ENCODE peak calls at places on chromosomes 1 and 21, in seven cellular contexts. One of them, this sample, is unnamed.

GRCh38 chr1:198763298-198763714 is 124.5 kb downstream of the PTPRC start:
- DNase-seq in transverse colon: no peak
- DNase-seq in K562: no peak
- DNase-seq in stomach: no peak
- DNase-seq in A549: no peak
- DNase-seq in spleen: no peak
- DNase-seq in HCT116: peak
- DNase-seq in this sample: no peak

GRCh38 chr21:26835027-26835713 is 10.0 kb downstream of the ADAMTS1 start:
- DNase-seq in HCT116: no peak
- DNase-seq in transverse colon: no peak
- DNase-seq in A549: no peak
- DNase-seq in spleen: no peak
- DNase-seq in stomach: no peak
- DNase-seq in K562: no peak
- DNase-seq in this sample: no peak

GRCh38 chr1:220528049-220528678 is at the start of gene MARK1:
- DNase-seq in HCT116: no peak
- DNase-seq in spleen: peak
- DNase-seq in A549: peak
- DNase-seq in stomach: peak
- DNase-seq in K562: peak
- DNase-seq in transverse colon: peak
- DNase-seq in this sample: peak

GRCh38 chr1:239421810-239422209 is 35.4 kb downstream of the CHRM3 start:
- DNase-seq in transverse colon: no peak
- DNase-seq in spleen: no peak
- DNase-seq in K562: no peak
- DNase-seq in stomach: no peak
- DNase-seq in HCT116: no peak
- DNase-seq in A549: no peak
- DNase-seq in this sample: no peak

GRCh38 chr1:100290291-100290690 is 24.3 kb downstream of the RTCA start:
- DNase-seq in transverse colon: no peak
- DNase-seq in stomach: no peak
- DNase-seq in A549: no peak
- DNase-seq in K562: no peak
- DNase-seq in HCT116: no peak
- DNase-seq in spleen: no peak
- DNase-seq in this sample: no peak

GRCh38 chr1:12161662-12162458 is 4.9 kb upstream of the TNFRSF1B start:
- DNase-seq in K562: peak
- DNase-seq in stomach: peak
- DNase-seq in HCT116: peak
- DNase-seq in transverse colon: peak
- DNase-seq in A549: peak
- DNase-seq in spleen: peak
- DNase-seq in this sample: peak

GRCh38 chr1:19484338-19484792 is 974 bp downstream of the CAPZB start:
- DNase-seq in stomach: no peak
- DNase-seq in spleen: peak
- DNase-seq in A549: no peak
- DNase-seq in K562: no peak
- DNase-seq in transverse colon: no peak
- DNase-seq in HCT116: no peak
- DNase-seq in this sample: no peak

GRCh38 chr1:218351617-218352438 is 6.7 kb downstream of the TGFB2 start:
- DNase-seq in A549: no peak
- DNase-seq in spleen: peak
- DNase-seq in stomach: no peak
- DNase-seq in HCT116: no peak
- DNase-seq in K562: no peak
- DNase-seq in transverse colon: no peak
- DNase-seq in this sample: no peak

GRCh38 chr1:235597867-235598553 is 51.6 kb downstream of the GNG4 start:
- DNase-seq in HCT116: peak
- DNase-seq in A549: peak
- DNase-seq in K562: peak
- DNase-seq in transverse colon: no peak
- DNase-seq in spleen: peak
- DNase-seq in stomach: no peak
- DNase-seq in this sample: no peak

GRCh38 chr1:221741971-221742554 is at the start of gene DUSP10:
- DNase-seq in transverse colon: peak
- DNase-seq in HCT116: peak
- DNase-seq in stomach: peak
- DNase-seq in spleen: peak
- DNase-seq in A549: peak
- DNase-seq in K562: peak
- DNase-seq in this sample: peak

GRCh38 chr1:221742555-221743415 is 896 bp upstream of the DUSP10 start:
- DNase-seq in spleen: peak
- DNase-seq in HCT116: peak
- DNase-seq in K562: peak
- DNase-seq in A549: peak
- DNase-seq in transverse colon: peak
- DNase-seq in stomach: peak
- DNase-seq in this sample: peak

GRCh38 chr1:221741364-221741970 is 422 bp downstream of the DUSP10 start:
- DNase-seq in K562: peak
- DNase-seq in stomach: no peak
- DNase-seq in transverse colon: peak
- DNase-seq in HCT116: no peak
- DNase-seq in A549: peak
- DNase-seq in spleen: peak
- DNase-seq in this sample: peak

GRCh38 chr1:221740941-221741363 is 937 bp downstream of the DUSP10 start:
- DNase-seq in transverse colon: peak
- DNase-seq in A549: no peak
- DNase-seq in spleen: peak
- DNase-seq in K562: no peak
- DNase-seq in HCT116: no peak
- DNase-seq in stomach: no peak
- DNase-seq in this sample: no peak

DNA sequence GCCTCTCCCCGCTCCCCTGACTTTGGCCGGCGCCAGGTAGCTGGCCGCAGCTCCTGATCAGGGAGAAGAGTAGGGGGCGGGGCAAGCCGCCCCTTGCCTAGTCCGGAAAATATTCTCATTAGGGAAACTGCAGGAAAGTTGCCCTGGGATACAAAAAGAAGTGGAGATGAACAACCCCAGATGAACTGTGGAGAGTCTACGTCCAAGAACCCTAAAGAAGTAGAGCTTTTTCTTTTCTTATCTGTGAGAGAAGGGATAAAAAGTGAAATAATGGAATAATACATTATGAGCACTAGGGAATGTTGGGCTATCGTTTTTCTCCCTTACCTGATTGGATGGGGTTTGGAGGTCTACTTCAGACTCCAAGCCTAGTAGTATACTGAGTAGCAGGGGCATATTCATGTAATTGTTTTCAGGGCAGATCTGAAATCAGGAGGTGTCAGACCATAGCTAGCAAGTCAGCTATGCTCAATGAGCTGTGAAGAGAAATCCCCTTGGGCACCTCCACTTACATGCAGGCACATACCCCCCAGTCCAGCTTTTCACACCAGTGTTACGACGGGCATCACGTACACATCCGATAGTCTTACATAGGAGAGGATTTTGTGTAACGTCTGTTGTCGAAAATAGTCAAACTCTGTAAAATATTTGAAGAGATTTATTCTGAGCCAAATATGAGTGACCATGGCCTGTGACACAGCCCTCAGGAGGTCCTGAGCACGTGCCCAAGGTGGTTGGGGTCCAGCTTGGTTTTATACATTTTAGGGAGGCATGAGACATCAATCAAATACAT is 1.7 kb upstream of the DUSP10 start:
- DNase-seq in HCT116: no peak
- DNase-seq in K562: no peak
- DNase-seq in transverse colon: no peak
- DNase-seq in A549: no peak
- DNase-seq in spleen: no peak
- DNase-seq in stomach: no peak
- DNase-seq in this sample: peak
- TF ChIP-seq POLR2A in HCT116: no peak
- TF ChIP-seq POLR2A in K562: no peak
- TF ChIP-seq POLR2A in transverse colon: no peak
- TF ChIP-seq POLR2A in A549: no peak
- TF ChIP-seq POLR2A in spleen: no peak
- TF ChIP-seq POLR2A in stomach: no peak
- TF ChIP-seq POLR2A in this sample: no peak

DNA sequence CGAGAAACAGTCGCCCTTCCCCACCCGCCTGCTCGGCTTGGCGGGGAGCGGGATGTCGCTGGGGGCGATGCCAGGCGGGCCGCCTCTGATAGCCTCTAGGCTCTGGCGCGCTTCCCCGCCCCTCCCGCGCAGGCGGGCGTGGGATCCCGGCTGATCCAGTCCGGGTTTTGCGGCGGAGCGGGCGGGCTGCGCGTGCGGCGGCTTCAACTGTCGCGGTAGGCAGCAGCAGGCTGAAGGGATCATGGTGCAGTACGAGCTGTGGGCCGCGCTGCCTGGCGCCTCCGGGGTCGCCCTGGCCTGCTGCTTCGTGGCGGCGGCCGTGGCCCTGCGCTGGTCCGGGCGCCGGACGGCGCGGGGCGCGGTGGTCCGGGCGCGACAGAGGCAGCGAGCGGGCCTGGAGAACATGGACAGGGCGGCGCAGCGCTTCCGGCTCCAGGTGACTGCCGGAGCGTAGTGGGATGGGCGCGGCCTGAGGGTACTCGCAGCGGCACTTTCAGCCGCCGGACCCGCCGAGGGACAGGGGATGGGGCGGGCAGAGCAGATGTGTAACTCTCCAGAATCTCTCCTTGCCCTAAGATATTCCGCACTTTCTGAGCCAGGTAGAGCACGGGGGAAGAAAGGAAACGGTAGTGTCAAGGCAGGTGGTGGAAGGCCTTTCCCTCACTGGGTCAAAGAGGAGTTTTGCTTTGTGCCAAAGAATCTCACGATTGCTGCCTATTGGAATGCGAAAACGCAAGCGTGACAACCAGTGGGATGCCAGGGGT is at the start of gene FAAH:
- DNase-seq in HCT116: peak
- DNase-seq in A549: no peak
- DNase-seq in transverse colon: peak
- DNase-seq in spleen: peak
- DNase-seq in K562: no peak
- DNase-seq in stomach: peak
- DNase-seq in this sample: peak
- TF ChIP-seq POLR2A in HCT116: peak
- TF ChIP-seq POLR2A in A549: no peak
- TF ChIP-seq POLR2A in transverse colon: peak
- TF ChIP-seq POLR2A in spleen: no peak
- TF ChIP-seq POLR2A in K562: no peak
- TF ChIP-seq POLR2A in stomach: no peak
- TF ChIP-seq POLR2A in this sample: peak

DNA sequence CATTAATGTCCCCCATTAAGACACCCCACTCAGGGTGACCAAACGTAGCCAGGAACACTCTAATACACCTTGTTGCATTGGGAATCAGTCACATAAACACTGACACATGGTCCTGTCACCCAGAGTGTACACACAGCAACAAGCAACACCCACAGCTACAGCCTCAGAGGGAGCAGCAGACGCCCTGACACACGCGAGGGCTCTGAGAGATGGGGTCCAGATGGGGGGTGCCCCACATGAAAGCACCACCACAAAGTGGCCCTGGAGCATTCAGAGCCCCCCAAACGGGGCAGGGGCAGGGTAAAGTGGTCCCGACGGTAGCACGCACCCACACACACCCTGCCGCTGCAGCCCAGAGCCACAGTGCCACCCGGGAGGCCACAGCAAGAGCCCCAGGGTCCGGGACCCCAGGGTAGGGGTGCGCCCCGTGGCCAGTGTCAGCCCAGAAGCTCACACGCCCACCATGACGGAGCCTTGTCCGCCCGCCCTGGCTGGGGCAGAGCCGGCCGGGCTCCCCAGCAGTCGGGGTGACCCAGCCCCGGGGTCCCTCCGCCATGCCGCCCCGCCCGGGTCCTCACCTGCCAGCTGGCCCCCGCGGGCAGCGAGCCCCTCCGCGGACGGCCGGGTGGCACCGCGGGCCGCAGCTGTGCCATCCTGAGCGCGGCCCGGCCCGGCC is 47.3 kb downstream of the RAP1GAP start:
- DNase-seq in spleen: no peak
- DNase-seq in HCT116: no peak
- DNase-seq in stomach: no peak
- DNase-seq in A549: no peak
- DNase-seq in K562: no peak
- DNase-seq in transverse colon: no peak
- DNase-seq in this sample: no peak
- TF ChIP-seq POLR2A in spleen: no peak
- TF ChIP-seq POLR2A in HCT116: no peak
- TF ChIP-seq POLR2A in stomach: no peak
- TF ChIP-seq POLR2A in A549: no peak
- TF ChIP-seq POLR2A in K562: no peak
- TF ChIP-seq POLR2A in transverse colon: no peak
- TF ChIP-seq POLR2A in this sample: no peak

GRCh38 chr1:204074274-204075115 is 1.6 kb downstream of the SOX13 start:
- DNase-seq in transverse colon: peak
- DNase-seq in A549: peak
- DNase-seq in stomach: peak
- DNase-seq in K562: no peak
- DNase-seq in spleen: peak
- DNase-seq in HCT116: no peak
- DNase-seq in this sample: no peak

GRCh38 chr1:204075116-204075636 is 2.3 kb downstream of the SOX13 start:
- DNase-seq in spleen: no peak
- DNase-seq in A549: no peak
- DNase-seq in transverse colon: peak
- DNase-seq in stomach: peak
- DNase-seq in HCT116: no peak
- DNase-seq in K562: no peak
- DNase-seq in this sample: peak

GRCh38 chr1:204070895-204071294 is 2.0 kb upstream of the SOX13 start:
- DNase-seq in spleen: no peak
- DNase-seq in transverse colon: no peak
- DNase-seq in A549: no peak
- DNase-seq in K562: no peak
- DNase-seq in HCT116: no peak
- DNase-seq in stomach: no peak
- DNase-seq in this sample: no peak

GRCh38 chr1:204073837-204074273 is 940 bp downstream of the SOX13 start:
- DNase-seq in transverse colon: no peak
- DNase-seq in K562: no peak
- DNase-seq in HCT116: no peak
- DNase-seq in spleen: no peak
- DNase-seq in A549: peak
- DNase-seq in stomach: no peak
- DNase-seq in this sample: peak

GRCh38 chr1:204072951-204073836 is at the start of gene SOX13:
- DNase-seq in spleen: peak
- DNase-seq in K562: peak
- DNase-seq in HCT116: peak
- DNase-seq in transverse colon: peak
- DNase-seq in A549: peak
- DNase-seq in stomach: peak
- DNase-seq in this sample: peak
- TF ChIP-seq POLR2A in spleen: no peak
- TF ChIP-seq POLR2A in K562: no peak
- TF ChIP-seq POLR2A in HCT116: peak
- TF ChIP-seq POLR2A in transverse colon: peak
- TF ChIP-seq POLR2A in A549: peak
- TF ChIP-seq POLR2A in stomach: peak
- TF ChIP-seq POLR2A in this sample: peak

This sample was measured in Peyer's patch.